ENCODE peak calls at places on chromosomes 6 and 20, in six cellular contexts. U is epithelial cell of prostate; S is CD8-positive, alpha-beta memory T cell; D is MM.1S; R is dorsolateral prefrontal cortex; X is heart right ventricle. M is an unnamed sample.

GRCh38 chr20:41956316-41957050 is 338.3 kb upstream of the CHD6 start:
- DNase-seq in R (no peak), S (no peak), U (no peak), D (peak), X (no peak), M (no peak)

GRCh38 chr6:84902354-84902928 is 138.0 kb upstream of the TBX18 start:
- DNase-seq in X (no peak), S (no peak), D (no peak), U (no peak), R (no peak), M (no peak)

GRCh38 chr20:61492065-61492464 is 240.0 kb downstream of the CDH4 start:
- DNase-seq in X (no peak), S (no peak), D (no peak), R (no peak), U (no peak), M (no peak)

GRCh38 chr6:128822271-128822670 is 60.7 kb upstream of the LAMA2 start:
- DNase-seq in D (no peak), X (peak), S (no peak), R (no peak), U (no peak), M (peak)

GRCh38 chr6:83868639-83869038 is 9.2 kb downstream of the CYB5R4 start:
- DNase-seq in S (no peak), U (peak), D (no peak), R (no peak), X (no peak), M (no peak)

GRCh38 chr6:40347571-40348011 is 239.6 kb downstream of the LRFN2 start:
- DNase-seq in R (no peak), S (no peak), X (no peak), U (no peak), D (no peak), M (no peak)

GRCh38 chr6:109853426-109853825 is 124.7 kb upstream of the GPR6 start:
- DNase-seq in S (no peak), R (no peak), U (no peak), D (no peak), X (no peak), M (no peak)

GRCh38 chr6:13194852-13195251 is 133.5 kb downstream of the TBC1D7 start:
- DNase-seq in S (no peak), D (peak), R (no peak), X (peak), U (no peak), M (peak)

GRCh38 chr20:63750807-63751470 is 11.4 kb downstream of the SLC2A4RG start:
- DNase-seq in X (no peak), R (no peak), U (no peak), S (peak), D (no peak), M (no peak)

GRCh38 chr20:63169731-63170130 is 46.2 kb downstream of the YTHDF1 start:
- DNase-seq in S (no peak), R (no peak), D (no peak), U (no peak), X (no peak), M (no peak)

GRCh38 chr20:1489764-1490436 is 1.3 kb downstream of the SIRPB2 start:
- DNase-seq in S (no peak), R (no peak), X (no peak), D (no peak), U (no peak), M (no peak)

GRCh38 chr20:24837721-24838456 is 111.2 kb upstream of the CST7 start:
- DNase-seq in X (no peak), D (no peak), R (no peak), U (peak), S (no peak), M (no peak)

GRCh38 chr6:40947876-40948514 is 91.0 kb downstream of the UNC5CL start:
- DNase-seq in R (no peak), X (no peak), S (no peak), D (no peak), U (no peak), M (no peak)

GRCh38 chr6:168089186-168090063 is 10.4 kb upstream of the FRMD1 start:
- DNase-seq in S (no peak), U (no peak), D (no peak), X (no peak), R (no peak), M (peak)

GRCh38 chr6:44678252-44678935 is 290.9 kb downstream of the CDC5L start:
- DNase-seq in X (no peak), R (no peak), D (no peak), S (no peak), U (no peak), M (no peak)

GRCh38 chr6:37244430-37245310 is 12.9 kb upstream of the TBC1D22B start:
- DNase-seq in R (no peak), U (peak), X (peak), D (no peak), S (no peak), M (peak)

GRCh38 chr6:97765480-97765879 is 482.5 kb upstream of the MMS22L start:
- DNase-seq in U (no peak), X (no peak), D (no peak), S (no peak), R (no peak), M (no peak)

GRCh38 chr20:45036044-45036755 is 64.7 kb downstream of the KCNS1 start:
- DNase-seq in X (no peak), U (no peak), D (no peak), S (no peak), R (no peak), M (no peak)

GRCh38 chr6:11662323-11662722 is 116.3 kb downstream of the ADTRP start:
- DNase-seq in R (no peak), X (no peak), D (no peak), U (no peak), S (no peak), M (no peak)

GRCh38 chr6:151004415-151005024 is 139.0 kb downstream of the MTHFD1L start:
- DNase-seq in U (peak), S (no peak), X (no peak), R (no peak), D (no peak), M (no peak)

GRCh38 chr6:44470746-44471145 is 83.2 kb downstream of the CDC5L start:
- DNase-seq in U (no peak), R (no peak), X (no peak), D (no peak), S (no peak), M (no peak)

GRCh38 chr6:160005861-160006540 is 37.1 kb downstream of the IGF2R start:
- DNase-seq in D (no peak), X (peak), U (no peak), S (no peak), R (no peak), M (peak)

GRCh38 chr6:169345198-169345597 is 91.6 kb upstream of the THBS2 start:
- DNase-seq in X (no peak), D (no peak), U (no peak), S (no peak), R (no peak), M (no peak)

GRCh38 chr6:89023591-89024441 is 56.7 kb upstream of the PNRC1 start:
- DNase-seq in X (no peak), S (no peak), R (no peak), D (no peak), U (no peak), M (no peak)

GRCh38 chr6:129730477-129731165 is 20.6 kb upstream of the ARHGAP18 start:
- DNase-seq in S (no peak), D (peak), R (no peak), U (no peak), X (no peak), M (no peak)

GRCh38 chr6:127879685-127880084 is 21.2 kb downstream of the THEMIS start:
- DNase-seq in X (peak), S (no peak), U (no peak), D (peak), R (no peak), M (no peak)

GRCh38 chr6:1381397-1382330 is 7.7 kb upstream of the FOXF2 start:
- DNase-seq in D (peak), S (peak), U (no peak), R (peak), X (peak), M (peak)

GRCh38 chr20:33076662-33077398 is 2.6 kb upstream of the BPIFB4 start:
- DNase-seq in S (no peak), X (no peak), D (no peak), U (no peak), R (no peak), M (no peak)

GRCh38 chr6:6736753-6737654 is 148.5 kb downstream of the LY86 start:
- DNase-seq in X (peak), R (no peak), D (no peak), U (no peak), S (no peak), M (no peak)

GRCh38 chr20:61650912-61651733 is 399.1 kb downstream of the CDH4 start:
- DNase-seq in D (no peak), U (no peak), X (no peak), R (no peak), S (no peak), M (no peak)

GRCh38 chr6:14217728-14218637 is 100.4 kb downstream of the CD83 start:
- DNase-seq in D (no peak), S (no peak), U (no peak), R (no peak), X (no peak), M (no peak)

GRCh38 chr6:121520337-121521163 is 85.1 kb downstream of the GJA1 start:
- DNase-seq in U (no peak), S (no peak), D (no peak), R (no peak), X (no peak), M (no peak)

GRCh38 chr20:36018208-36018988 is 50.0 kb downstream of the CNBD2 start:
- DNase-seq in U (no peak), D (no peak), X (no peak), S (no peak), R (no peak), M (no peak)

GRCh38 chr20:36015806-36016401 is 47.5 kb downstream of the CNBD2 start:
- DNase-seq in S (no peak), D (no peak), X (no peak), U (no peak), R (no peak), M (no peak)

DNA sequence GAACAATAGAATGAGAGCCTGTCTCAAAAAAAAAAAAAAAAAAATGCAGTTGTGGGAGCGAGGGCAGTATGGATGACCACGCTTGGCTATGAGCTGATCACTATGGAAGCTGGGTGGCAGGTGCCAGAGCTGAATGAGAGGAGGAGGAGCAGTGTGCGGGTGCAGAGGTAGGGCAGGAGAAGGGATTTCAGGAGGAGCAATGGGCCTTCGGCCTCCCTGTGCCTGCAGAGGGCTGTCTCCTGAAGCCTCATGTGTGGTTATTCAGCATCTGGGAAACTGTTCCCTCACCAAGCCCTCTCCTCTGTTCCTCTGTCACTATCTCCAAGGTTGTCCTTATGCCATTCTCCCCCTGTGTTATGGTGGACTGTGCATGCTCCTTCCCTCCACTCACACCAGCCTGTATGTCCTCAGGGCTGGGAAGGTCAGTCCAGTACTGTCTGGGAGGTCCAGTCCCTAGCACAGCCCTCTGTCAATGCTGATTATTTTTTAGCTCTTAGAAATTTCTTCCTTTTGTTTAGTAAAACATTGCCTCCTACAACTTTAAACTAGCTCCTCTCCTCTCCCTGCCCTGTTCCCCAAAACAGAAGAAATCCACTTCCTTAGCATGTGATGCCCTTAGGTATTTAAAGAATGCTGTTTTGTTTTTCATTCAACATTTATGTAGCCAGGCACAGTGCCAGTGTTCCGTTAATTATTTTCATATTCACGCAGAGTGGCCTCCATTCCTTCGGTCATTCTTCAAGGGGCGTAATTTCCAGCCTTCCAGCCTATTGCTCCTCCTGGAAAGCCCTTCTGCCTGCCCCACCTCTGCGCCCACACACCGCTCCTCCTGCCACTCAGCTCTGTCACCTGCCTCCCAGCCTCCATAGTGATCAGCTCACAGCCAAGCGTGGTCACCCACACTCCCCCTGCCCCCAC is 48.9 kb downstream of the CNBD2 start:
- DNase-seq in X (no peak), D (no peak), R (no peak), S (no peak), U (no peak), M (peak)
- H3K27ac ChIP-seq in X (no peak), D (no peak), R (no peak), S (no peak), U (no peak), M (peak)

GRCh38 chr6:35735452-35735851 is 1.4 kb upstream of the ARMC12 start:
- DNase-seq in X (peak), D (no peak), U (no peak), R (no peak), S (no peak), M (peak)
- H3K27ac ChIP-seq in X (no peak), D (no peak), U (no peak), R (no peak), S (no peak), M (no peak)

DNA sequence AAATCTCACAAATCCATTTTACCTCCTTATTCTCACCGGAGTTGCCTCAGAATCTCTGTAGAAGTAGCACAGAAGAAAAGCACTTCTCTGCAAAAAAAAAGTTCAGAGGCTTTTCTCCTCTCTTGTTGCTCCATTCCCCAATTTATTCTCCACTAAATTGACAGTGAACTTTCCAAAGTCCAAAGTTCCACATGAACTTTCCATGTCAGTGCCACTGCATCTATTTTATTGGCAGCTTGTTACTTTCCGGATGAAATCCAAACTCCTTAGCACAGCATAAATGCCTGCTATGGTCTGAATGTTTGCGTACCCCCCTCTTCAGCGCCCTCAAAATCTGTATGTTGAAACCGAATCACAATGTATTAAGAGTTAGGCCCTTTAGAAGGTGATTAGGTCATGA is 77.0 kb upstream of the MAP7 start:
- DNase-seq in U (no peak), D (no peak), S (no peak), X (no peak), R (no peak), M (no peak)
- H3K27ac ChIP-seq in U (no peak), D (no peak), S (no peak), X (no peak), R (no peak), M (no peak)

GRCh38 chr6:30780642-30780920 is 36.2 kb upstream of the IER3 start:
- DNase-seq in D (no peak), S (no peak), R (no peak), U (no peak), X (no peak), M (no peak)

GRCh38 chr6:30782425-30783014 is 38.2 kb upstream of the IER3 start:
- DNase-seq in X (no peak), R (no peak), S (no peak), D (no peak), U (peak), M (no peak)

GRCh38 chr6:30781362-30781696 is 37.0 kb upstream of the IER3 start:
- DNase-seq in S (no peak), D (no peak), R (no peak), X (peak), U (no peak), M (no peak)

GRCh38 chr6:30779850-30780641 is 35.7 kb upstream of the IER3 start:
- DNase-seq in U (no peak), S (no peak), D (no peak), X (no peak), R (no peak), M (no peak)

DNA sequence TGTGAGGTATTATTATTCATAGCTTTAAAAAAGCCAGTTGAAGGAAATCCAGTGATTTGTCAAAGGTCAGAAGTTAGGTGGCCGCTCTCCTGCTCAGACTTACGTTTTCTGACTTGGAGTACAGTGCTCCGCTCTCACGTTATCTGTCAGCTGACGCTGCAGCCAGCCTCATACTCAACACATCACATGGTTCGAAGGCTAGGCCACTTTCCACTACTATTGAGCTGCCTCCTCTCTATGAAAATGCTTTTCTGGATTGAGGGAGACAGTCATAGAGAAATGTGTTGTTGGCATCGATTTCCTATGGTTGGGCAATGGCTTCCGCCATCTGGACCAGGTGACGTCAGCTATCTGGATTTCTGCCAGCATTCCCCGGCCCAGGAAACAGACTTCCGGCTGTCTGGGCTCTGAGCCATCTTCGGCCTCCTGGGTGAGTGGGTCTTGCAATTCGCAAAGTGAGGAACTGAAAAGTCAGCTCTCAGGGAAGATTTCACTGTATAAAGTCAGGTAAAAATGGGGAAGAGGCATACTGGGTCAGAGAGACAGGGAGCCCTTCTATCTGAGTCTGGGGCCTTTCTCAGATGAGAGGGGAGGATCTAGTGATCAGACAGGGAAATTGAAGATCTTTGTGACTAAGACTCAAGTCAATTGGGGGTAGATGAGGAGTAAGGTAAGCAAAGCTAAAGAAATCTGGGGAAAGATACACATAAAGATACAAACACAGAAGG is 37.5 kb upstream of the IER3 start:
- DNase-seq in U (peak), D (no peak), X (peak), S (no peak), R (peak), M (peak)
- H3K27ac ChIP-seq in U (peak), D (no peak), X (peak), S (peak), R (peak), M (peak)

GRCh38 chr6:42315220-42315990 is 97.7 kb upstream of the MRPS10 start:
- DNase-seq in D (no peak), R (no peak), U (no peak), X (no peak), S (no peak), M (no peak)

GRCh38 chr6:42315991-42316378 is 98.3 kb upstream of the MRPS10 start:
- DNase-seq in U (peak), R (no peak), D (no peak), X (no peak), S (no peak), M (no peak)

GRCh38 chr6:42313941-42314570 is 96.4 kb upstream of the MRPS10 start:
- DNase-seq in R (no peak), S (no peak), X (no peak), D (no peak), U (no peak), M (no peak)

GRCh38 chr6:42314571-42314950 is 96.9 kb upstream of the MRPS10 start:
- DNase-seq in D (no peak), R (no peak), S (no peak), U (no peak), X (no peak), M (no peak)

GRCh38 chr6:42313038-42313437 is 95.4 kb upstream of the MRPS10 start:
- DNase-seq in D (no peak), S (no peak), R (no peak), X (no peak), U (no peak), M (no peak)
- H3K27ac ChIP-seq in D (no peak), S (no peak), R (no peak), X (peak), U (no peak), M (no peak)

DNA sequence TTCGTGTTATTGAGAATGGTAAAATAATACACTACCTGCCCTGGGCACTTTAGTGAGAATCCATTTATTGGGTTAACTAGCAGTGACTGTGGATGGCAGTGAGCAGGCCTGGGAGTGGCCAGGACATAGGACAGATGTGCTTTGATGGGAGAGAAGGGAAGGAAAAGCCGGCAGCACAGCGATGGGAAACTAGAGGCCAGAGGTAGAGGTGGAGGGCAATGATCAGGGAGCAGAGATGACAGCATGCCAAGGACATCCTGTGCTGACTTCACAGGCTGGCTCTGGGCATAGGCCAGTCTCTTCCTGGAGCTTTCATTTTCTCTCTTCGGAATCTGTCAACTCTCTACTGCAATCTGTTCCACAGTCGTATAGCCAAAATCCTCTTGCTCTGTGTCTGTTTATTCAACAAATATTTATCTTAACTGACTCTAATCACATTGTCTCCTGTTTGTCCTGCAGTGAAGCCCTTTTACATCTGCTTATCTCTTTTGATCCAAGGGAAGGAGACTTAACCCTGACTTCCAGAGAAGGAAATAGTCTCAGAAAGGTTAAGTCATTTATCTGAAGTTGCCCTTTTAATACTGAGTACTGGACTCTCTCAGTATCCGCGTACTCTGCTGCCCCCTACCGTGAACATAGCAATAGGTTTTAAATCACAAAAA is 18.4 kb upstream of the MMP24 start:
- DNase-seq in X (peak), D (peak), S (peak), U (no peak), R (peak), M (no peak)
- H3K27ac ChIP-seq in X (peak), D (no peak), S (no peak), U (peak), R (peak), M (peak)

GRCh38 chr20:5786930-5787826 is 37.0 kb downstream of the SHLD1 start:
- DNase-seq in X (no peak), U (no peak), R (no peak), S (no peak), D (no peak), M (no peak)
- H3K27ac ChIP-seq in X (no peak), U (no peak), R (no peak), S (no peak), D (no peak), M (peak)

GRCh38 chr6:108501559-108501958 is 59.2 kb upstream of the FOXO3 start:
- DNase-seq in U (no peak), S (no peak), D (no peak), X (no peak), R (no peak), M (no peak)
- H3K27ac ChIP-seq in U (no peak), S (no peak), D (no peak), X (no peak), R (no peak), M (no peak)

M was measured in pancreas.